ENCODE peak calls at places on chromosomes 13 and 19, in eight cellular contexts. E is ovary, G is GM12878, T is A549, L is SK-N-SH, I is transverse colon, F is suprapubic skin, Z is K562. Q is an unnamed sample.

GRCh38 chr13:68810660-68811059 is 1297.0 kb upstream of the ATXN8OS start:
- DNase-seq in E (no peak), G (no peak), T (no peak), L (peak), I (no peak), F (no peak), Z (no peak), Q (peak)

GRCh38 chr19:11881151-11881800 is 6.3 kb upstream of the ZNF69 start:
- DNase-seq in E (peak), G (peak), T (no peak), L (peak), I (peak), F (no peak), Z (peak), Q (peak)

GRCh38 chr19:15294591-15294990 is 37.7 kb downstream of the BRD4 start:
- DNase-seq in E (peak), G (no peak), T (no peak), L (peak), I (no peak), F (no peak), Z (no peak), Q (no peak)

GRCh38 chr13:106573855-106574254 is 5.9 kb upstream of the ARGLU1 start:
- DNase-seq in E (peak), G (no peak), T (no peak), L (no peak), I (peak), F (peak), Z (no peak), Q (no peak)

GRCh38 chr13:70178346-70178745 is 70.1 kb upstream of the KLHL1 start:
- DNase-seq in E (no peak), G (no peak), T (no peak), L (no peak), I (no peak), F (no peak), Z (no peak), Q (no peak)

GRCh38 chr19:43476606-43477005 is 11.2 kb upstream of the LYPD3 start:
- DNase-seq in E (no peak), G (no peak), T (no peak), L (no peak), I (no peak), F (no peak), Z (no peak), Q (no peak)

GRCh38 chr13:73465629-73465974 is 406.8 kb downstream of the KLF5 start:
- DNase-seq in E (no peak), G (no peak), T (peak), L (no peak), I (peak), F (no peak), Z (peak), Q (no peak)

GRCh38 chr13:50323440-50324070 is 308.3 kb downstream of the KCNRG start:
- DNase-seq in E (no peak), G (no peak), T (no peak), L (no peak), I (no peak), F (no peak), Z (no peak), Q (no peak)

GRCh38 chr19:1417681-1418493 is 10.5 kb downstream of the DAZAP1 start:
- DNase-seq in E (peak), G (no peak), T (no peak), L (no peak), I (no peak), F (no peak), Z (no peak), Q (no peak)

GRCh38 chr13:108227651-108228272 is 9.6 kb downstream of the ABHD13 start:
- DNase-seq in E (no peak), G (no peak), T (no peak), L (peak), I (no peak), F (no peak), Z (peak), Q (peak)

GRCh38 chr19:19745496-19746285 is 12.8 kb upstream of the ZNF14 start:
- DNase-seq in E (no peak), G (no peak), T (no peak), L (peak), I (no peak), F (no peak), Z (peak), Q (no peak)

GRCh38 chr13:74062933-74063332 is 71.3 kb downstream of the KLF12 start:
- DNase-seq in E (peak), G (peak), T (no peak), L (no peak), I (peak), F (no peak), Z (no peak), Q (no peak)

GRCh38 chr13:113192902-113193301 is 15.6 kb downstream of the PCID2 start:
- DNase-seq in E (no peak), G (no peak), T (no peak), L (no peak), I (no peak), F (no peak), Z (no peak), Q (no peak)

GRCh38 chr19:47210689-47211316 is 20.2 kb downstream of the BBC3 start:
- DNase-seq in E (peak), G (no peak), T (peak), L (peak), I (peak), F (peak), Z (peak), Q (peak)

GRCh38 chr19:50203281-50204080 is at the start of gene MYH14:
- DNase-seq in E (peak), G (no peak), T (peak), L (peak), I (peak), F (peak), Z (peak), Q (peak)

GRCh38 chr13:75587679-75588078 is 38.1 kb downstream of the UCHL3 start:
- DNase-seq in E (no peak), G (no peak), T (no peak), L (no peak), I (no peak), F (no peak), Z (no peak), Q (peak)

GRCh38 chr13:111953546-111954178 is 113.3 kb upstream of the SOX1 start:
- DNase-seq in E (no peak), G (no peak), T (no peak), L (no peak), I (no peak), F (peak), Z (no peak), Q (no peak)

GRCh38 chr13:104414771-104415170 is 1348.6 kb upstream of the SLC10A2 start:
- DNase-seq in E (no peak), G (no peak), T (no peak), L (no peak), I (no peak), F (no peak), Z (no peak), Q (no peak)

GRCh38 chr19:7413629-7414028 is 64.9 kb downstream of the ARHGEF18 start:
- DNase-seq in E (no peak), G (no peak), T (no peak), L (no peak), I (no peak), F (no peak), Z (no peak), Q (no peak)

GRCh38 chr13:97982286-97982685 is 28.8 kb downstream of the IPO5 start:
- DNase-seq in E (no peak), G (no peak), T (no peak), L (no peak), I (no peak), F (no peak), Z (no peak), Q (no peak)
- TF ChIP-seq EP300 in E (no peak), G (no peak), T (no peak), L (no peak), I (no peak), F (no peak), Z (no peak), Q (no peak)

DNA sequence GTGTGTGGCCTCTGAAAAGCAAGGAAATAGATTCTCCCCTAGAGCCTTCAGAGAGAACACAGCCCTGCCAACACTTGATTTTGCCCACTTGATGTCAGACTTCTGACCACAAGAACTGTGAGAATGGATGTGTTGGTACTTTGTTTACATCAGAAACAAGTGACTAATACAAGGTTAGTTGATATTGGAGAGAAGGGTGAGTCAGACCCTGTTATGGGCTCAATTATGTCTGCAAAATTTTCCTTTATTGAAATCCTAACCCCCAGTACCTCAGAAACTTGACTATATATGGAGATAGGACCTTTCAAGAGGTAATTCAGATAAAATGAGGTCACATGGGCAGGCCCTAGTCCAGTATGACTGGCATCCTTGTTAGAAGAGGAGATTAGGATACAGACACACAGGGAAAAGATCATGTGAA is 226.7 kb downstream of the RFC3 start:
- DNase-seq in E (no peak), G (no peak), T (peak), L (no peak), I (no peak), F (no peak), Z (no peak), Q (no peak)
- TF ChIP-seq EP300 in E (no peak), G (no peak), T (peak), L (no peak), I (no peak), F (no peak), Z (no peak), Q (no peak)

GRCh38 chr19:3819989-3820388 is 33.8 kb upstream of the MATK start:
- DNase-seq in E (no peak), G (no peak), T (no peak), L (no peak), I (no peak), F (no peak), Z (no peak), Q (no peak)

GRCh38 chr19:3817761-3818160 is 31.6 kb upstream of the MATK start:
- DNase-seq in E (no peak), G (no peak), T (no peak), L (no peak), I (no peak), F (no peak), Z (no peak), Q (no peak)

GRCh38 chr19:3818918-3819317 is 32.7 kb upstream of the MATK start:
- DNase-seq in E (no peak), G (no peak), T (no peak), L (no peak), I (no peak), F (no peak), Z (no peak), Q (no peak)

GRCh38 chr19:3816566-3817218 is 30.5 kb upstream of the MATK start:
- DNase-seq in E (no peak), G (no peak), T (no peak), L (no peak), I (no peak), F (no peak), Z (no peak), Q (no peak)

DNA sequence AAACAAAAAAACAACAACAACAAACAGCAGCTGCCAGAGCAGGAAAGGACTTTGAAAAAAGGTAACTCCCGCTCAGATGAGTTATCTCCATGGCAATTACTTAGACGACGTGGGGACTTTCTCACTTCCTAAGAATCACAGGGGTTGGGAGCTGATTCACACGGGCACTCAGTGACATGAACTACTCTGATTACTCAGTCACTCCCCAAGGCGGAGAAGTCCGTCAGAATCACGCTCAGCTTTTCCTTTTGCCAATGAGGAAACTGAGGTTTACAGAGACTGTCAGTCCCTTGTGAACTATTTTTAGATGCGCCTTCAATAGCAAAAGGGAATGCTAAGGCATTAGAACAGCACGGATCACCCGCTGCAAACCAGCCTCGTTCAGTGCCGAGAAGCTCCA is 32.3 kb upstream of the MATK start:
- DNase-seq in E (no peak), G (no peak), T (no peak), L (no peak), I (no peak), F (no peak), Z (no peak), Q (no peak)
- TF ChIP-seq EP300 in E (no peak), G (no peak), T (no peak), L (no peak), I (no peak), F (no peak), Z (no peak), Q (no peak)

GRCh38 chr13:97849305-97849704 is 104.2 kb upstream of the IPO5 start:
- DNase-seq in E (no peak), G (peak), T (peak), L (peak), I (no peak), F (no peak), Z (no peak), Q (peak)
- TF ChIP-seq EP300 in E (no peak), G (no peak), T (no peak), L (no peak), I (no peak), F (no peak), Z (no peak), Q (no peak)

GRCh38 chr13:43377149-43377548 is 353.8 kb downstream of the DNAJC15 start:
- DNase-seq in E (no peak), G (no peak), T (no peak), L (no peak), I (no peak), F (peak), Z (no peak), Q (no peak)
- TF ChIP-seq EP300 in E (no peak), G (no peak), T (no peak), L (no peak), I (no peak), F (no peak), Z (no peak), Q (no peak)